ENCODE peak calls at places on chromosome 5, in seven cellular contexts. L, N, M, I, W, G and B are unnamed samples.

GRCh38 chr5:1565737-1566734 is 42.3 kb upstream of the LPCAT1 start:
- DNase-seq in L (no peak), N (no peak), M (peak), I (no peak), W (no peak), G (no peak), B (no peak)

GRCh38 chr5:139863361-139863760 is 67.8 kb downstream of the PSD2 start:
- DNase-seq in L (peak), N (no peak), M (peak), I (peak), W (no peak), G (no peak), B (peak)

GRCh38 chr5:14429102-14429501 is 152.5 kb upstream of the OTULINL start:
- DNase-seq in L (no peak), N (no peak), M (no peak), I (no peak), W (no peak), G (no peak), B (no peak)

GRCh38 chr5:118967059-118967508 is 21.3 kb downstream of the DTWD2 start:
- DNase-seq in L (no peak), N (peak), M (no peak), I (no peak), W (no peak), G (no peak), B (no peak)

GRCh38 chr5:170632985-170633234 is 129.1 kb downstream of the KCNIP1 start:
- DNase-seq in L (peak), N (no peak), M (peak), I (peak), W (no peak), G (no peak), B (peak)

GRCh38 chr5:654071-654778 is 38.9 kb downstream of the TPPP start:
- DNase-seq in L (no peak), N (peak), M (no peak), I (no peak), W (no peak), G (no peak), B (no peak)

GRCh38 chr5:80654054-80654390 is 430 bp upstream of the MSH3 start:
- DNase-seq in L (no peak), N (no peak), M (no peak), I (peak), W (no peak), G (peak), B (no peak)

GRCh38 chr5:1763548-1763911 is 36.1 kb downstream of the MRPL36 start:
- DNase-seq in L (peak), N (peak), M (peak), I (peak), W (no peak), G (no peak), B (peak)

GRCh38 chr5:175572922-175573321 is 84.9 kb upstream of the HRH2 start:
- DNase-seq in L (no peak), N (peak), M (peak), I (no peak), W (no peak), G (no peak), B (no peak)

GRCh38 chr5:100777680-100778281 is 125.3 kb downstream of the ST8SIA4 start:
- DNase-seq in L (no peak), N (peak), M (peak), I (peak), W (no peak), G (no peak), B (peak)